ENCODE peak calls at places on chromosomes 4 and X, in four cellular contexts. One of them, this sample, is unnamed.

GRCh38 chr4:139568206-139568969 is 12.4 kb upstream of the SETD7 start:
- DNase-seq in stimulated activated naive CD4-positive, alpha-beta T cell treated with Interleukin-2 at 50 U/mL for 16 hours: no peak
- DNase-seq in mesothelial cell of epicardium: no peak
- DNase-seq in H9: peak; percentile 50
- DNase-seq in this sample: peak; percentile 55

GRCh38 chr4:116400480-116400879 is 684.9 kb downstream of the TRAM1L1 start:
- DNase-seq in stimulated activated naive CD4-positive, alpha-beta T cell treated with Interleukin-2 at 50 U/mL for 16 hours: no peak
- DNase-seq in mesothelial cell of epicardium: no peak
- DNase-seq in H9: no peak
- DNase-seq in this sample: no peak

GRCh38 chrX:8201896-8202331 is 30.8 kb upstream of the VCX2 start:
- DNase-seq in H9: no peak
- DNase-seq in mesothelial cell of epicardium: no peak
- DNase-seq in stimulated activated naive CD4-positive, alpha-beta T cell treated with Interleukin-2 at 50 U/mL for 16 hours: no peak
- DNase-seq in this sample: peak; percentile 5

GRCh38 chr4:149784018-149784417 is 31.6 kb downstream of the IQCM start:
- DNase-seq in mesothelial cell of epicardium: no peak
- DNase-seq in H9: no peak
- DNase-seq in stimulated activated naive CD4-positive, alpha-beta T cell treated with Interleukin-2 at 50 U/mL for 16 hours: no peak
- DNase-seq in this sample: no peak

GRCh38 chr4:40720931-40721330 is 28.8 kb upstream of the NSUN7 start:
- DNase-seq in stimulated activated naive CD4-positive, alpha-beta T cell treated with Interleukin-2 at 50 U/mL for 16 hours: no peak
- DNase-seq in H9: no peak
- DNase-seq in mesothelial cell of epicardium: no peak
- DNase-seq in this sample: no peak

GRCh38 chr4:148643851-148644250 is 201.6 kb upstream of the NR3C2 start:
- DNase-seq in stimulated activated naive CD4-positive, alpha-beta T cell treated with Interleukin-2 at 50 U/mL for 16 hours: no peak
- DNase-seq in mesothelial cell of epicardium: no peak
- DNase-seq in H9: no peak
- DNase-seq in this sample: no peak

GRCh38 chrX:118367338-118367737 is 21.4 kb downstream of the WDR44 start:
- DNase-seq in H9: no peak
- DNase-seq in stimulated activated naive CD4-positive, alpha-beta T cell treated with Interleukin-2 at 50 U/mL for 16 hours: no peak
- DNase-seq in mesothelial cell of epicardium: no peak
- DNase-seq in this sample: no peak

GRCh38 chr4:187135878-187136277 is 412.2 kb upstream of the FAT1 start:
- DNase-seq in H9: no peak
- DNase-seq in mesothelial cell of epicardium: no peak
- DNase-seq in stimulated activated naive CD4-positive, alpha-beta T cell treated with Interleukin-2 at 50 U/mL for 16 hours: no peak
- DNase-seq in this sample: no peak

GRCh38 chr4:43564601-43565000 is 672.1 kb downstream of the GRXCR1 start:
- DNase-seq in stimulated activated naive CD4-positive, alpha-beta T cell treated with Interleukin-2 at 50 U/mL for 16 hours: no peak
- DNase-seq in H9: no peak
- DNase-seq in mesothelial cell of epicardium: no peak
- DNase-seq in this sample: no peak

GRCh38 chr4:164935363-164935762 is 42.1 kb downstream of the TRIM61 start:
- DNase-seq in mesothelial cell of epicardium: no peak
- DNase-seq in stimulated activated naive CD4-positive, alpha-beta T cell treated with Interleukin-2 at 50 U/mL for 16 hours: no peak
- DNase-seq in H9: peak; percentile 51
- DNase-seq in this sample: peak; percentile 79

GRCh38 chr4:149702414-149703108 is 113.1 kb downstream of the IQCM start:
- DNase-seq in mesothelial cell of epicardium: no peak
- DNase-seq in stimulated activated naive CD4-positive, alpha-beta T cell treated with Interleukin-2 at 50 U/mL for 16 hours: no peak
- DNase-seq in H9: no peak
- DNase-seq in this sample: no peak

GRCh38 chr4:144338148-144338547 is 197.6 kb upstream of the GYPA start:
- DNase-seq in mesothelial cell of epicardium: no peak
- DNase-seq in H9: no peak
- DNase-seq in stimulated activated naive CD4-positive, alpha-beta T cell treated with Interleukin-2 at 50 U/mL for 16 hours: no peak
- DNase-seq in this sample: no peak